ENCODE peak calls at places on chromosomes 7 and 10, in four cellular contexts. R, Q, Z and P are unnamed samples.
A peak's percentile ranks its signal among the peaks of the same experiment; 100 is the strongest.

GRCh38 chr7:140176271-140176701 is 497 bp downstream of the KDM7A start:
- DNase-seq in Z (no peak), R (no peak), Q (no peak), P (no peak)

GRCh38 chr7:149804106-149804505 is 30.7 kb upstream of the ZNF467 start:
- DNase-seq in Q (no peak), R (no peak), Z (no peak), P (no peak)

GRCh38 chr7:54813398-54813797 is 54.4 kb upstream of the SEC61G start:
- DNase-seq in Q (no peak), R (no peak), Z (no peak), P (no peak)

GRCh38 chr7:27434729-27435400 is 192.3 kb downstream of the EVX1 start:
- DNase-seq in R (no peak), Q (no peak), Z (no peak), P (no peak)

GRCh38 chr7:116249969-116250553 is 39.7 kb downstream of the TES start:
- DNase-seq in Z (peak; percentile 40), Q (no peak), R (peak; percentile 57), P (peak; percentile 52)

GRCh38 chr10:100339236-100339635 is 7.8 kb upstream of the SCD start:
- DNase-seq in Q (no peak), R (no peak), Z (no peak), P (no peak)

GRCh38 chr7:138952791-138953190 is 28.4 kb downstream of the KIAA1549 start:
- DNase-seq in Q (no peak), Z (no peak), R (no peak), P (no peak)

GRCh38 chr7:75971309-75971960 is 23.0 kb downstream of the TMEM120A start:
- DNase-seq in R (no peak), Z (no peak), Q (no peak), P (no peak)

GRCh38 chr7:123070702-123071286 is 75.3 kb upstream of the TAS2R16 start:
- DNase-seq in Z (peak; percentile 15), Q (no peak), R (peak; percentile 46), P (peak; percentile 32)

GRCh38 chr7:155467846-155468821 is 10.2 kb downstream of the EN2 start:
- DNase-seq in Q (no peak), Z (no peak), R (no peak), P (no peak)

GRCh38 chr10:69278446-69278963 is at the start of gene HK1:
- DNase-seq in R (no peak), Z (no peak), Q (no peak), P (no peak)

GRCh38 chr10:93222211-93222754 is 148.6 kb downstream of the CYP26A1 start:
- DNase-seq in Q (no peak), R (no peak), Z (no peak), P (no peak)

GRCh38 chr7:68243128-68243527 is 1246.5 kb downstream of the TYW1 start:
- DNase-seq in Q (no peak), R (no peak), Z (no peak), P (no peak)

GRCh38 chr10:5658871-5659618 is 7.3 kb downstream of the ASB13 start:
- DNase-seq in R (peak; percentile 91), Z (no peak), Q (no peak), P (no peak)

GRCh38 chr7:158705234-158705890 is 758 bp upstream of the NCAPG2 start:
- DNase-seq in Q (no peak), R (no peak), Z (peak; percentile 43), P (no peak)

GRCh38 chr7:126790763-126791162 is 462.0 kb downstream of the GRM8 start:
- DNase-seq in R (no peak), Q (no peak), Z (no peak), P (no peak)

GRCh38 chr7:129989466-129989865 is 36.7 kb upstream of the UBE2H start:
- DNase-seq in Z (no peak), Q (no peak), R (no peak), P (peak; percentile 46)

GRCh38 chr7:94561841-94562514 is 52.4 kb downstream of the CASD1 start:
- DNase-seq in R (peak; percentile 97), Z (no peak), Q (no peak), P (no peak)

GRCh38 chr7:73974948-73975926 is 52.7 kb upstream of the ELN start:
- DNase-seq in R (no peak), Q (no peak), Z (no peak), P (no peak)

GRCh38 chr10:124745678-124746077 is 1.5 kb upstream of the FAM53B start:
- DNase-seq in Q (no peak), R (peak; percentile 56), Z (peak; percentile 50), P (peak; percentile 56)

GRCh38 chr10:49831352-49832040 is 69.4 kb upstream of the OGDHL start:
- DNase-seq in Z (no peak), Q (peak; percentile 57), R (no peak), P (no peak)

GRCh38 chr7:88789480-88790064 is 6.0 kb downstream of the TEX47 start:
- DNase-seq in R (no peak), Z (peak; percentile 15), Q (no peak), P (peak; percentile 23)

GRCh38 chr10:17216217-17216900 is 11.7 kb upstream of the VIM start:
- DNase-seq in Z (peak; percentile 87), R (peak; percentile 47), Q (no peak), P (peak; percentile 93)

GRCh38 chr10:120613180-120613579 is 156.2 kb downstream of the PLPP4 start:
- DNase-seq in Z (no peak), Q (no peak), R (no peak), P (no peak)

GRCh38 chr7:105136221-105136620 is 122.2 kb downstream of the KMT2E start:
- DNase-seq in Q (no peak), R (peak; percentile 8), Z (peak; percentile 74), P (peak; percentile 8)

GRCh38 chr7:134936893-134937520 is 49.3 kb upstream of the AGBL3 start:
- DNase-seq in R (no peak), Q (no peak), Z (no peak), P (no peak)

GRCh38 chr7:93138576-93138975 is 9.6 kb downstream of the SAMD9L start:
- DNase-seq in Q (no peak), R (no peak), Z (no peak), P (no peak)

GRCh38 chr7:1943326-1943725 is 273.2 kb downstream of the ELFN1 start:
- DNase-seq in R (no peak), Z (no peak), Q (no peak), P (no peak)

DNA sequence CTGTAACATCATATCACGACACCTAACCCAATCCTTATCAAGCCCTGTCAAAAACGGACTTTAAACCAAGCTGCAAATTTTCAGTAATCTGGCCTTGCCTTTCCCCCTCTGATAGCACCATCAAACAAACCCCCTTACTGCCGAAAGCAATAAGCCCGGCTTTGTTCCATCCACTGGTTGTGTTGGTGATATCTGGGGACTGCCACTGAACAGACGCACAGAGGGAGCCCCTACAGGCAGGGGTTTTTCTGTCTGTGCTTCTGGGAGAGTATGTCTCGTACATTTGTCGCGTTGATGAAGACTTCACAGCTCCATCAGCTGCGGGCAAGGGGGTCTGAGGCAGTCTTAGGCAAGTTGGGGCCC is 550 bp upstream of the PLAU start:
- DNase-seq in Z (peak; percentile 64), Q (no peak), R (peak; percentile 65), P (no peak)
- TF ChIP-seq FOSL1 in Z (no peak), Q (no peak), R (no peak), P (no peak)

GRCh38 chr7:100974021-100974420 is 4.7 kb downstream of the MUC12 start:
- DNase-seq in Q (no peak), Z (no peak), R (no peak), P (no peak)

GRCh38 chr7:100972002-100972347 is 2.6 kb downstream of the MUC12 start:
- DNase-seq in Q (no peak), Z (no peak), R (no peak), P (no peak)

GRCh38 chr7:100971111-100972001 is 2.0 kb downstream of the MUC12 start:
- DNase-seq in R (no peak), Q (no peak), Z (no peak), P (no peak)

GRCh38 chr7:100978300-100978699 is 8.9 kb downstream of the MUC12 start:
- DNase-seq in R (no peak), Q (no peak), Z (no peak), P (no peak)

GRCh38 chr7:100975391-100975821 is 6.0 kb downstream of the MUC12 start:
- DNase-seq in Q (no peak), R (no peak), Z (no peak), P (no peak)
- TF ChIP-seq POLR2A in Q (no peak), R (no peak), Z (no peak), P (no peak)

DNA sequence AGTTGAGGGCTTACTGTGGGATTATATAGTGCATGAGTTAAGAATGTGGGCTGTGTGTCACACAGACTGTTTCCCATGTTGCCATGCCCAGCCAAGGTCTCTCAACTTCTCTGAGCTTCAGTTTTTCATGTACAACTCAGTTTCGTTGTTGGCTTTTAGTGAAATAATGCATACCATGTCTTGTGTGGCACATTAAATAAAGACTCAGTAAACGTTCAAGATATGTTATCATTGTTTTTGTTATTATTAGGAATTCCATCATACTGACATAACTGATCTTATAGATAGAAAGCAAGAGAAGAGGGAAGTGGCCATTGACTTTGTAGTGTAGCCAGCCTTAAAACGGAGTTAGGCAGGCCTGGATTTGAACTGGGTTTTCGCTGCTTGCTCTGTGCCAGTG is 2.9 kb downstream of the CDK14 start:
- DNase-seq in Z (no peak), Q (no peak), R (no peak), P (no peak)
- H3K27ac ChIP-seq in Z (no peak overlapping the region), Q (no peak overlapping the region), R (no peak overlapping the region), P (no peak overlapping the region)

DNA sequence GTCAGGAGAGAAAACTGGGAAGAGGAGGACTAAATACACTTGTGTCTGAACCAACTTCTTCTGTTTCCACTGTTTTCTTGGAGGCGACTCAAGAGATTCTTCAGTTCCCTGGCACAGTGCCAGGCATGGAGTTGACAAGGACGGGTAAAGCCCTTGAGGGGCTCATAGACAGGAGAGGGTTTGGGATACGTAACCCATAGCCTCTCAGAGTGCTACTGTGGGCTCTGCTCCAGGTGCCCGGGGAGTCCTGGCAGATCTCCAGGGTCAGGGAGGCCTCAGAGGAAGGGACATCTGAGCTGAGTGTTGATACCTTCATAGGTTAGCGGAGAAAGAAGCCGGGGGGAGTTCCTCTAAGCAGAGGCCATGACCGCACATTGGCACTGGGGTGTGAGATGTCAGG is 42.0 kb downstream of the GALNT17 start:
- DNase-seq in Q (no peak), R (no peak), Z (peak; percentile 4), P (no peak)
- TF ChIP-seq FOSL1 in Q (no peak), R (no peak), Z (no peak), P (no peak)

DNA sequence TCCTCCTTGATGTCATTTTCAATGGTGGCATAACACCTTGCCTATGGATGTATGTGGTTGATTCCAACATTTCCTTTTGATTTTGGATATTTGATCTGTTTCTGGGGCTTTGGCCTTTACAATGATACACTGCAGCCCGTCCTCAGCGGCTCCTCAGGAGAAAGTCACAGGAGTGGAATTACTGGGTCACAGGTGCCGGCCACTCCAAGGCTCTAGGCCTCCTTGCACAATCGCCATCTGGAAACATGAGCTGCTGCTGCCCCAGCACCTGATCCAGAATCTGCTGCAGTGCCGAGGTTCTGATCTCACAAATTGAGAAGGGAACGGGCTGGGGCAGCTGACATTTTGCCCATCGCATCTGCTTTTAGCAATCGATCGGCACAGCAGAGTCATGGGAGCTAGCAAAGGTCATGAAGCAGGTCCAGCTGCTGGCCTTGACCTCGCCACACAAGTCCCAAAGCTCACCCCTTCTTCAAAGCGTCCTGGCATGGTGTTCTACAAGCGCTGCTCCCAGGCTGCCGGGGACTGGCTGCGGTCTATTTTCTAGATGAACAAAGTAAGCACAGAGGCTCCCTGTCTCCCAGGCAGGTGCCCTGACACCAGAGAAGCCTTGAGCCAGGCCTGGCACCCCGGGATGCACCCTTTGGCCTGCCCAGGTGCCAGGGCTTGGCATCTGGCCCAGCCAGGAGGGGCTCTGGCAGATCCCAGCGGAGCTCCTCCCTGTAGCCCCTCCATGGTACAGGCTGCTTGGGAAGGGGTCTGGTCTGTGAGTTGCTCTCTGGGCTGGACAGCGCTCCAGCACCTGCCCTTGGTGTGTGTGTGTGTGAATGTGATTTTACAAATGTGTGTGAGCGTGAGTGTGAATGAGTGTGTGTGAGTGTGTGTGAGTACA is 201.8 kb downstream of the GLRX3 start:
- DNase-seq in Q (no peak), Z (no peak), R (no peak), P (no peak)
- TF ChIP-seq POLR2A in Q (no peak), Z (no peak), R (no peak), P (no peak)